ENCODE peak calls at places on chromosomes 4 and X, in eight cellular contexts. One of them, this sample, is unnamed.

GRCh38 chr4:56049428-56050212 is 100.9 kb downstream of the CEP135 start:
- DNase-seq in HFFc6: no peak
- DNase-seq in NCI-H748 treated with DMSO at 0.1 percent for 48 hours: peak
- DNase-seq in AG09309: no peak
- DNase-seq in choroid plexus epithelial cell: peak
- DNase-seq in tibial artery: no peak
- DNase-seq in nephron progenitor cell: peak
- DNase-seq in GM13977: peak
- DNase-seq in this sample: peak

GRCh38 chr4:8284391-8284790 is 14.8 kb downstream of the HTRA3 start:
- DNase-seq in HFFc6: no peak
- DNase-seq in NCI-H748 treated with DMSO at 0.1 percent for 48 hours: no peak
- DNase-seq in AG09309: no peak
- DNase-seq in choroid plexus epithelial cell: no peak
- DNase-seq in tibial artery: no peak
- DNase-seq in nephron progenitor cell: no peak
- DNase-seq in GM13977: no peak
- DNase-seq in this sample: no peak

GRCh38 chrX:121876316-121876715 is 828.9 kb downstream of the GLUD2 start:
- DNase-seq in HFFc6: peak
- DNase-seq in NCI-H748 treated with DMSO at 0.1 percent for 48 hours: no peak
- DNase-seq in AG09309: peak
- DNase-seq in choroid plexus epithelial cell: peak
- DNase-seq in tibial artery: no peak
- DNase-seq in nephron progenitor cell: no peak
- DNase-seq in GM13977: no peak
- DNase-seq in this sample: no peak

GRCh38 chr4:37415845-37416369 is 171.4 kb downstream of the NWD2 start:
- DNase-seq in HFFc6: no peak
- DNase-seq in NCI-H748 treated with DMSO at 0.1 percent for 48 hours: no peak
- DNase-seq in AG09309: no peak
- DNase-seq in choroid plexus epithelial cell: no peak
- DNase-seq in tibial artery: no peak
- DNase-seq in nephron progenitor cell: no peak
- DNase-seq in GM13977: no peak
- DNase-seq in this sample: no peak

GRCh38 chrX:111376897-111377601 is 34.9 kb downstream of the DCX start:
- DNase-seq in HFFc6: no peak
- DNase-seq in NCI-H748 treated with DMSO at 0.1 percent for 48 hours: peak
- DNase-seq in AG09309: no peak
- DNase-seq in choroid plexus epithelial cell: no peak
- DNase-seq in tibial artery: no peak
- DNase-seq in nephron progenitor cell: no peak
- DNase-seq in GM13977: no peak
- DNase-seq in this sample: no peak

GRCh38 chr4:82739292-82740190 is 59.1 kb downstream of the SCD5 start:
- DNase-seq in HFFc6: peak
- DNase-seq in NCI-H748 treated with DMSO at 0.1 percent for 48 hours: peak
- DNase-seq in AG09309: no peak
- DNase-seq in choroid plexus epithelial cell: peak
- DNase-seq in tibial artery: peak
- DNase-seq in nephron progenitor cell: peak
- DNase-seq in GM13977: peak
- DNase-seq in this sample: peak

GRCh38 chr4:86640469-86640868 is 46.4 kb downstream of the PTPN13 start:
- DNase-seq in HFFc6: peak
- DNase-seq in NCI-H748 treated with DMSO at 0.1 percent for 48 hours: no peak
- DNase-seq in AG09309: peak
- DNase-seq in choroid plexus epithelial cell: no peak
- DNase-seq in tibial artery: no peak
- DNase-seq in nephron progenitor cell: no peak
- DNase-seq in GM13977: no peak
- DNase-seq in this sample: peak

GRCh38 chrX:131675596-131676194 is 131.8 kb downstream of the OR13H1 start:
- DNase-seq in HFFc6: no peak
- DNase-seq in NCI-H748 treated with DMSO at 0.1 percent for 48 hours: peak
- DNase-seq in AG09309: no peak
- DNase-seq in choroid plexus epithelial cell: peak
- DNase-seq in tibial artery: no peak
- DNase-seq in nephron progenitor cell: peak
- DNase-seq in GM13977: peak
- DNase-seq in this sample: peak

GRCh38 chr4:5561286-5561685 is 147.1 kb downstream of the EVC2 start:
- DNase-seq in HFFc6: no peak
- DNase-seq in NCI-H748 treated with DMSO at 0.1 percent for 48 hours: no peak
- DNase-seq in AG09309: no peak
- DNase-seq in choroid plexus epithelial cell: no peak
- DNase-seq in tibial artery: no peak
- DNase-seq in nephron progenitor cell: no peak
- DNase-seq in GM13977: no peak
- DNase-seq in this sample: no peak

GRCh38 chrX:97527725-97528124 is 644.0 kb downstream of the RPA4 start:
- DNase-seq in HFFc6: no peak
- DNase-seq in NCI-H748 treated with DMSO at 0.1 percent for 48 hours: no peak
- DNase-seq in AG09309: no peak
- DNase-seq in choroid plexus epithelial cell: no peak
- DNase-seq in tibial artery: no peak
- DNase-seq in nephron progenitor cell: no peak
- DNase-seq in GM13977: no peak
- DNase-seq in this sample: no peak

GRCh38 chr4:148445071-148445902 is 3.1 kb upstream of the NR3C2 start:
- DNase-seq in HFFc6: no peak
- DNase-seq in NCI-H748 treated with DMSO at 0.1 percent for 48 hours: no peak
- DNase-seq in AG09309: no peak
- DNase-seq in choroid plexus epithelial cell: no peak
- DNase-seq in tibial artery: peak
- DNase-seq in nephron progenitor cell: peak
- DNase-seq in GM13977: peak
- DNase-seq in this sample: no peak

GRCh38 chrX:70960728-70961127 is 29.8 kb upstream of the SLC7A3 start:
- DNase-seq in HFFc6: no peak
- DNase-seq in NCI-H748 treated with DMSO at 0.1 percent for 48 hours: no peak
- DNase-seq in AG09309: no peak
- DNase-seq in choroid plexus epithelial cell: peak
- DNase-seq in tibial artery: no peak
- DNase-seq in nephron progenitor cell: no peak
- DNase-seq in GM13977: no peak
- DNase-seq in this sample: peak

GRCh38 chrX:19121466-19121865 is 802 bp downstream of the ADGRG2 start:
- DNase-seq in HFFc6: no peak
- DNase-seq in NCI-H748 treated with DMSO at 0.1 percent for 48 hours: no peak
- DNase-seq in AG09309: no peak
- DNase-seq in choroid plexus epithelial cell: no peak
- DNase-seq in tibial artery: no peak
- DNase-seq in nephron progenitor cell: no peak
- DNase-seq in GM13977: no peak
- DNase-seq in this sample: no peak

GRCh38 chr4:13821522-13821921 is 194.0 kb upstream of the BOD1L1 start:
- DNase-seq in HFFc6: no peak
- DNase-seq in NCI-H748 treated with DMSO at 0.1 percent for 48 hours: no peak
- DNase-seq in AG09309: no peak
- DNase-seq in choroid plexus epithelial cell: peak
- DNase-seq in tibial artery: no peak
- DNase-seq in nephron progenitor cell: no peak
- DNase-seq in GM13977: no peak
- DNase-seq in this sample: peak

GRCh38 chr4:60724623-60725022 is 475.5 kb upstream of the ADGRL3 start:
- DNase-seq in HFFc6: peak
- DNase-seq in NCI-H748 treated with DMSO at 0.1 percent for 48 hours: no peak
- DNase-seq in AG09309: peak
- DNase-seq in choroid plexus epithelial cell: peak
- DNase-seq in tibial artery: no peak
- DNase-seq in nephron progenitor cell: no peak
- DNase-seq in GM13977: no peak
- DNase-seq in this sample: no peak

GRCh38 chrX:130172127-130172834 is 519 bp downstream of the RAB33A start:
- DNase-seq in HFFc6: no peak
- DNase-seq in NCI-H748 treated with DMSO at 0.1 percent for 48 hours: no peak
- DNase-seq in AG09309: no peak
- DNase-seq in choroid plexus epithelial cell: no peak
- DNase-seq in tibial artery: no peak
- DNase-seq in nephron progenitor cell: peak
- DNase-seq in GM13977: no peak
- DNase-seq in this sample: no peak

GRCh38 chr4:25144870-25145481 is 15.3 kb downstream of the SEPSECS start:
- DNase-seq in HFFc6: peak
- DNase-seq in NCI-H748 treated with DMSO at 0.1 percent for 48 hours: peak
- DNase-seq in AG09309: no peak
- DNase-seq in choroid plexus epithelial cell: peak
- DNase-seq in tibial artery: no peak
- DNase-seq in nephron progenitor cell: no peak
- DNase-seq in GM13977: peak
- DNase-seq in this sample: no peak

GRCh38 chr4:5812506-5813229 is 80.2 kb downstream of the CRMP1 start:
- DNase-seq in HFFc6: peak
- DNase-seq in NCI-H748 treated with DMSO at 0.1 percent for 48 hours: peak
- DNase-seq in AG09309: peak
- DNase-seq in choroid plexus epithelial cell: peak
- DNase-seq in tibial artery: no peak
- DNase-seq in nephron progenitor cell: peak
- DNase-seq in GM13977: peak
- DNase-seq in this sample: peak

GRCh38 chrX:46704767-46705386 is 54.0 kb downstream of the SLC9A7 start:
- DNase-seq in HFFc6: peak
- DNase-seq in NCI-H748 treated with DMSO at 0.1 percent for 48 hours: no peak
- DNase-seq in AG09309: no peak
- DNase-seq in choroid plexus epithelial cell: peak
- DNase-seq in tibial artery: no peak
- DNase-seq in nephron progenitor cell: no peak
- DNase-seq in GM13977: peak
- DNase-seq in this sample: no peak

GRCh38 chr4:107131295-107131694 is 95.2 kb upstream of the DKK2 start:
- DNase-seq in HFFc6: peak
- DNase-seq in NCI-H748 treated with DMSO at 0.1 percent for 48 hours: no peak
- DNase-seq in AG09309: no peak
- DNase-seq in choroid plexus epithelial cell: peak
- DNase-seq in tibial artery: no peak
- DNase-seq in nephron progenitor cell: no peak
- DNase-seq in GM13977: no peak
- DNase-seq in this sample: no peak

GRCh38 chr4:186621959-186622553 is 66.7 kb upstream of the MTNR1A start:
- DNase-seq in HFFc6: peak
- DNase-seq in NCI-H748 treated with DMSO at 0.1 percent for 48 hours: no peak
- DNase-seq in AG09309: peak
- DNase-seq in choroid plexus epithelial cell: peak
- DNase-seq in tibial artery: no peak
- DNase-seq in nephron progenitor cell: no peak
- DNase-seq in GM13977: no peak
- DNase-seq in this sample: no peak

GRCh38 chr4:153142700-153143438 is 61.4 kb upstream of the TRIM2 start:
- DNase-seq in HFFc6: peak
- DNase-seq in NCI-H748 treated with DMSO at 0.1 percent for 48 hours: peak
- DNase-seq in AG09309: no peak
- DNase-seq in choroid plexus epithelial cell: peak
- DNase-seq in tibial artery: peak
- DNase-seq in nephron progenitor cell: peak
- DNase-seq in GM13977: peak
- DNase-seq in this sample: peak

GRCh38 chr4:143390764-143391163 is 54.1 kb downstream of the GAB1 start:
- DNase-seq in HFFc6: no peak
- DNase-seq in NCI-H748 treated with DMSO at 0.1 percent for 48 hours: no peak
- DNase-seq in AG09309: no peak
- DNase-seq in choroid plexus epithelial cell: no peak
- DNase-seq in tibial artery: no peak
- DNase-seq in nephron progenitor cell: no peak
- DNase-seq in GM13977: no peak
- DNase-seq in this sample: no peak

GRCh38 chrX:13965531-13965930 is 64.2 kb downstream of the GEMIN8 start:
- DNase-seq in HFFc6: no peak
- DNase-seq in NCI-H748 treated with DMSO at 0.1 percent for 48 hours: no peak
- DNase-seq in AG09309: no peak
- DNase-seq in choroid plexus epithelial cell: no peak
- DNase-seq in tibial artery: no peak
- DNase-seq in nephron progenitor cell: no peak
- DNase-seq in GM13977: no peak
- DNase-seq in this sample: no peak

GRCh38 chr4:2798399-2799301 is 5.8 kb downstream of the SH3BP2 start:
- DNase-seq in HFFc6: no peak
- DNase-seq in NCI-H748 treated with DMSO at 0.1 percent for 48 hours: no peak
- DNase-seq in AG09309: no peak
- DNase-seq in choroid plexus epithelial cell: peak
- DNase-seq in tibial artery: peak
- DNase-seq in nephron progenitor cell: no peak
- DNase-seq in GM13977: peak
- DNase-seq in this sample: peak

GRCh38 chrX:129545408-129545807 is 5.3 kb downstream of the OCRL start:
- DNase-seq in HFFc6: no peak
- DNase-seq in NCI-H748 treated with DMSO at 0.1 percent for 48 hours: no peak
- DNase-seq in AG09309: no peak
- DNase-seq in choroid plexus epithelial cell: no peak
- DNase-seq in tibial artery: no peak
- DNase-seq in nephron progenitor cell: no peak
- DNase-seq in GM13977: no peak
- DNase-seq in this sample: no peak

GRCh38 chr4:181289203-181289602 is 954.0 kb upstream of the TENM3 start:
- DNase-seq in HFFc6: no peak
- DNase-seq in NCI-H748 treated with DMSO at 0.1 percent for 48 hours: peak
- DNase-seq in AG09309: no peak
- DNase-seq in choroid plexus epithelial cell: no peak
- DNase-seq in tibial artery: no peak
- DNase-seq in nephron progenitor cell: no peak
- DNase-seq in GM13977: no peak
- DNase-seq in this sample: peak

GRCh38 chr4:158799013-158799770 is 30.4 kb downstream of the FNIP2 start:
- DNase-seq in HFFc6: no peak
- DNase-seq in NCI-H748 treated with DMSO at 0.1 percent for 48 hours: no peak
- DNase-seq in AG09309: no peak
- DNase-seq in choroid plexus epithelial cell: no peak
- DNase-seq in tibial artery: no peak
- DNase-seq in nephron progenitor cell: no peak
- DNase-seq in GM13977: no peak
- DNase-seq in this sample: no peak

GRCh38 chr4:144353240-144353639 is 212.7 kb upstream of the GYPA start:
- DNase-seq in HFFc6: no peak
- DNase-seq in NCI-H748 treated with DMSO at 0.1 percent for 48 hours: no peak
- DNase-seq in AG09309: no peak
- DNase-seq in choroid plexus epithelial cell: no peak
- DNase-seq in tibial artery: no peak
- DNase-seq in nephron progenitor cell: no peak
- DNase-seq in GM13977: no peak
- DNase-seq in this sample: no peak

GRCh38 chr4:81031389-81032173 is 1.1 kb downstream of the BMP3 start:
- DNase-seq in HFFc6: no peak
- DNase-seq in NCI-H748 treated with DMSO at 0.1 percent for 48 hours: no peak
- DNase-seq in AG09309: no peak
- DNase-seq in choroid plexus epithelial cell: no peak
- DNase-seq in tibial artery: no peak
- DNase-seq in nephron progenitor cell: peak
- DNase-seq in GM13977: no peak
- DNase-seq in this sample: no peak

GRCh38 chr4:151806511-151806927 is 45.7 kb upstream of the GATB start:
- DNase-seq in HFFc6: peak
- DNase-seq in NCI-H748 treated with DMSO at 0.1 percent for 48 hours: no peak
- DNase-seq in AG09309: peak
- DNase-seq in choroid plexus epithelial cell: peak
- DNase-seq in tibial artery: no peak
- DNase-seq in nephron progenitor cell: no peak
- DNase-seq in GM13977: no peak
- DNase-seq in this sample: no peak

GRCh38 chrX:54447461-54447860 is 7.3 kb downstream of the TSR2 start:
- DNase-seq in HFFc6: no peak
- DNase-seq in NCI-H748 treated with DMSO at 0.1 percent for 48 hours: no peak
- DNase-seq in AG09309: no peak
- DNase-seq in choroid plexus epithelial cell: peak
- DNase-seq in tibial artery: no peak
- DNase-seq in nephron progenitor cell: no peak
- DNase-seq in GM13977: no peak
- DNase-seq in this sample: peak

GRCh38 chrX:34382416-34382815 is 250.3 kb upstream of the FAM47A start:
- DNase-seq in HFFc6: peak
- DNase-seq in NCI-H748 treated with DMSO at 0.1 percent for 48 hours: no peak
- DNase-seq in AG09309: peak
- DNase-seq in choroid plexus epithelial cell: peak
- DNase-seq in tibial artery: no peak
- DNase-seq in nephron progenitor cell: no peak
- DNase-seq in GM13977: no peak
- DNase-seq in this sample: no peak

GRCh38 chr4:150569384-150569987 is 12.5 kb upstream of the MAB21L2 start:
- DNase-seq in HFFc6: peak
- DNase-seq in NCI-H748 treated with DMSO at 0.1 percent for 48 hours: no peak
- DNase-seq in AG09309: peak
- DNase-seq in choroid plexus epithelial cell: peak
- DNase-seq in tibial artery: no peak
- DNase-seq in nephron progenitor cell: no peak
- DNase-seq in GM13977: no peak
- DNase-seq in this sample: no peak